ENCODE peak calls at places on chromosomes 3 and 15, in six cellular contexts. B is transverse colon, R is body of pancreas, J is A549, K is MM.1S, Y is choroid plexus epithelial cell. N is an unnamed sample.
A peak's percentile ranks its signal among the peaks of the same experiment; 100 is the strongest.

GRCh38 chr15:52114656-52115055 is 2.1 kb upstream of the BCL2L10 start:
- DNase-seq in K (no peak), Y (no peak), B (no peak), J (no peak), R (no peak), N (no peak)

GRCh38 chr3:188673509-188674239 is 498.1 kb upstream of the TPRG1 start:
- DNase-seq in Y (peak; percentile 98), J (no peak), B (no peak), R (no peak), K (no peak), N (peak; percentile 97)

GRCh38 chr3:155131104-155131503 is 51.0 kb downstream of the MME start:
- DNase-seq in R (no peak), B (no peak), K (no peak), Y (peak; percentile 85), J (no peak), N (peak; percentile 71)

GRCh38 chr15:79853492-79854328 is 43.1 kb downstream of the MTHFS start:
- DNase-seq in B (peak; percentile 60), Y (peak; percentile 95), J (peak; percentile 71), R (peak; percentile 74), K (peak; percentile 64), N (peak; percentile 93)

GRCh38 chr15:82110144-82110543 is 64.3 kb upstream of the MEX3B start:
- DNase-seq in B (no peak), Y (no peak), J (no peak), R (no peak), K (no peak), N (no peak)

GRCh38 chr15:75225951-75226732 is 24.5 kb downstream of the C15orf39 start:
- DNase-seq in R (no peak), Y (no peak), B (no peak), K (no peak), J (no peak), N (no peak)

GRCh38 chr3:70620367-70620766 is 307.9 kb upstream of the MDFIC2 start:
- DNase-seq in J (no peak), B (no peak), K (no peak), R (no peak), Y (no peak), N (no peak)

GRCh38 chr3:55202320-55202719 is 274.5 kb upstream of the LRTM1 start:
- DNase-seq in K (no peak), R (no peak), J (no peak), Y (peak; percentile 90), B (no peak), N (peak; percentile 63)

GRCh38 chr15:22788004-22788403 is 1.6 kb downstream of the NIPA1 start:
- DNase-seq in K (no peak), R (no peak), B (peak; percentile 7), J (no peak), Y (no peak), N (no peak)

GRCh38 chr3:144273611-144274010 is 302.0 kb downstream of the DIPK2A start:
- DNase-seq in B (no peak), J (no peak), Y (peak; percentile 23), R (no peak), K (no peak), N (peak; percentile 10)

GRCh38 chr15:40233727-40234577 is 4.9 kb upstream of the PAK6 start:
- DNase-seq in K (no peak), R (no peak), Y (no peak), B (no peak), J (no peak), N (no peak)

GRCh38 chr3:36380171-36381031 is at the start of gene STAC:
- DNase-seq in Y (no peak), K (peak; percentile 70), J (peak; percentile 52), B (peak; percentile 8), R (no peak), N (no peak)

GRCh38 chr3:139695007-139695406 is 17.2 kb upstream of the NMNAT3 start:
- DNase-seq in B (no peak), Y (no peak), K (no peak), R (no peak), J (no peak), N (no peak)

GRCh38 chr3:183497313-183497712 is 58.2 kb downstream of the KLHL6 start:
- DNase-seq in J (no peak), R (no peak), Y (no peak), B (no peak), K (no peak), N (no peak)

GRCh38 chr15:78260489-78260888 is 3.9 kb upstream of the DNAJA4 start:
- DNase-seq in K (no peak), R (no peak), B (no peak), J (no peak), Y (no peak), N (no peak)

GRCh38 chr3:27659279-27660021 is 62.7 kb downstream of the EOMES start:
- DNase-seq in J (peak; percentile 83), B (peak; percentile 60), R (peak; percentile 56), Y (peak; percentile 69), K (peak; percentile 27), N (peak; percentile 70)

GRCh38 chr15:95988574-95988887 is 342.0 kb upstream of the NR2F2 start:
- DNase-seq in Y (peak; percentile 85), R (peak; percentile 7), K (no peak), B (no peak), J (no peak), N (peak; percentile 56)

GRCh38 chr3:58009749-58010535 is 1.7 kb downstream of the FLNB start:
- DNase-seq in B (peak; percentile 88), Y (no peak), J (no peak), K (no peak), R (peak; percentile 84), N (no peak)

GRCh38 chr15:80439140-80439539 is 35.0 kb downstream of the ARNT2 start:
- DNase-seq in K (no peak), R (no peak), J (no peak), Y (no peak), B (no peak), N (no peak)

GRCh38 chr15:48966595-48967301 is 3.0 kb upstream of the SHC4 start:
- DNase-seq in R (no peak), K (peak; percentile 58), Y (peak; percentile 65), J (no peak), B (no peak), N (peak; percentile 57)

GRCh38 chr15:45186771-45187577 is 792 bp downstream of the SHF start:
- DNase-seq in J (no peak), K (no peak), R (no peak), B (no peak), Y (no peak), N (no peak)

GRCh38 chr15:41283653-41284424 is 48.6 kb downstream of the OIP5 start:
- DNase-seq in K (peak; percentile 100), J (peak; percentile 96), R (peak; percentile 99), B (peak; percentile 98), Y (peak; percentile 100), N (peak; percentile 100)

GRCh38 chr3:153734777-153735551 is 386.2 kb upstream of the ARHGEF26 start:
- DNase-seq in J (peak; percentile 13), K (no peak), B (no peak), Y (no peak), R (no peak), N (peak; percentile 70)

GRCh38 chr15:35019401-35020327 is 31.6 kb upstream of the ZNF770 start:
- DNase-seq in B (no peak), J (no peak), R (peak; percentile 25), K (peak; percentile 53), Y (peak; percentile 54), N (peak; percentile 50)

GRCh38 chr15:86591158-86591557 is 511.5 kb downstream of the AGBL1 start:
- DNase-seq in J (no peak), R (no peak), Y (no peak), B (no peak), K (no peak), N (no peak)

GRCh38 chr3:127053979-127054378 is 71.1 kb downstream of the PLXNA1 start:
- DNase-seq in B (no peak), R (no peak), K (no peak), J (no peak), Y (no peak), N (no peak)

GRCh38 chr15:67832965-67833503 is 6.8 kb downstream of the RNU6-1 start:
- DNase-seq in K (no peak), R (no peak), J (no peak), Y (no peak), B (no peak), N (no peak)
- H3K4me3 ChIP-seq in K (no peak overlapping the region), R (no peak overlapping the region), J (no peak overlapping the region), Y (peak overlapping the region; percentile 26), B (peak overlapping the region; percentile 30), N (no peak overlapping the region)

GRCh38 chr3:181210275-181210674 is 220.7 kb upstream of the DNAJC19 start:
- DNase-seq in B (no peak), J (no peak), R (no peak), Y (peak; percentile 60), K (peak; percentile 43), N (peak; percentile 25)
- TF ChIP-seq CTCF in B (no peak), J (peak; percentile 37), R (peak; percentile 25), Y (peak; percentile 49), K (peak; percentile 38), N (no peak)

GRCh38 chr15:58931985-58932384 is 1.5 kb downstream of the SLTM start:
- DNase-seq in Y (peak; percentile 60), B (peak; percentile 25), J (peak; percentile 27), K (peak; percentile 52), R (peak; percentile 60), N (peak; percentile 80)

GRCh38 chr15:58934521-58934920 is 1.0 kb upstream of the SLTM start:
- DNase-seq in J (no peak), K (no peak), B (no peak), R (no peak), Y (peak; percentile 19), N (peak; percentile 20)

GRCh38 chr15:58934114-58934447 is 602 bp upstream of the SLTM start:
- DNase-seq in B (no peak), K (no peak), J (no peak), Y (no peak), R (no peak), N (no peak)

GRCh38 chr15:58932791-58933310 is 628 bp downstream of the SLTM start:
- DNase-seq in B (no peak), J (no peak), K (peak; percentile 16), Y (peak; percentile 35), R (peak; percentile 51), N (peak; percentile 25)

GRCh38 chr15:58933311-58934113 is at the start of gene SLTM:
- DNase-seq in Y (peak; percentile 95), R (peak; percentile 96), K (peak; percentile 94), J (peak; percentile 84), B (peak; percentile 95), N (peak; percentile 95)
- H3K4me3 ChIP-seq in Y (peak within 1 kb of the TSS; percentile 94), R (peak within 1 kb of the TSS; percentile 53), K (peak within 1 kb of the TSS; percentile 75), J (peak within 1 kb of the TSS; percentile 92), B (peak within 1 kb of the TSS; percentile 96), N (peak within 1 kb of the TSS; percentile 76)

GRCh38 chr3:186088335-186088734 is 20.6 kb downstream of the ETV5 start:
- DNase-seq in R (no peak), K (no peak), Y (no peak), B (no peak), J (no peak), N (no peak)
- TF ChIP-seq CTCF in R (no peak), K (no peak), Y (peak; percentile 2), B (no peak), J (no peak), N (no peak)

GRCh38 chr3:52297242-52298146 is 9.9 kb downstream of the GLYCTK start:
- DNase-seq in R (no peak), Y (no peak), B (no peak), J (no peak), K (no peak), N (no peak)
- H3K4me3 ChIP-seq in R (no peak overlapping the region), Y (no peak overlapping the region), B (no peak overlapping the region), J (no peak overlapping the region), K (no peak overlapping the region), N (no peak overlapping the region)

DNA sequence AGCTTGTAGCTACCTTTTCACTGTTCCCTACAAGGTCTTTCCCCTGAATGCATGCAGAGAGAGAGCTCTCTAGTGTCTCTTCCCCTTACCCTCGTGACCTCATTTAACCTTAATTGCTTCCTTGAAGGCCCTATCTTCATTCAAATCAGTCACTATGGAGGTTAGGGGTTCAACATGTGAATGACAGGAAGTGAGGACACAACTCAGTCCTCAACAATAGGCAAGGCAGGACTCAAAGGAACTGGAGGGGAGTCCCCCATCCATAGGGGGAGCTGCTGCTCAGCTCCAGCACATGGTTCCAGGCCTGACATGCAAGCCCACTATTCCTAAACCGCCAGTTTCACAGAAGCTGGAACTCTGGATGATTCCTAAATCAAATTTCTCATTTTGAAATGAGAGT is 33.8 kb upstream of the GYG1 start:
- DNase-seq in Y (peak; percentile 43), B (no peak), R (no peak), K (peak; percentile 32), J (no peak), N (peak; percentile 29)
- TF ChIP-seq CTCF in Y (peak; percentile 53), B (no peak), R (no peak), K (peak; percentile 40), J (peak; percentile 12), N (peak; percentile 19)